ENCODE peak calls at places on chromosomes 4 and X, in eight cellular contexts. J is HepG2, U is A549, Q is Panc1, F is HCT116, O is GM23338, L is SK-N-SH, W is GM12878. C is an unnamed sample.

GRCh38 chrX:97330150-97330549 is 446.4 kb downstream of the RPA4 start:
- DNase-seq in J (no peak), U (no peak), Q (no peak), F (no peak), O (no peak), L (no peak), W (no peak), C (no peak)

GRCh38 chr4:5409237-5409636 is 299.1 kb downstream of the EVC2 start:
- DNase-seq in J (no peak), U (no peak), Q (no peak), F (no peak), O (no peak), L (no peak), W (no peak), C (no peak)

GRCh38 chr4:69830529-69831269 is 29.2 kb downstream of the SULT1E1 start:
- DNase-seq in J (peak), U (no peak), Q (no peak), F (no peak), O (peak), L (no peak), W (no peak), C (peak)

GRCh38 chr4:163166041-163166579 is 580 bp downstream of the NAF1 start:
- DNase-seq in J (peak), U (peak), Q (no peak), F (no peak), O (peak), L (peak), W (no peak), C (peak)

GRCh38 chr4:13881880-13882279 is 254.4 kb upstream of the BOD1L1 start:
- DNase-seq in J (no peak), U (no peak), Q (no peak), F (no peak), O (no peak), L (no peak), W (no peak), C (no peak)

GRCh38 chr4:6548201-6548881 is 26.6 kb upstream of the MAN2B2 start:
- DNase-seq in J (peak), U (peak), Q (no peak), F (peak), O (peak), L (peak), W (no peak), C (no peak)

GRCh38 chr4:15188581-15189539 is 186.6 kb downstream of the CPEB2 start:
- DNase-seq in J (no peak), U (no peak), Q (no peak), F (no peak), O (no peak), L (no peak), W (no peak), C (peak)

GRCh38 chrX:81779701-81780100 is 577.8 kb downstream of the SH3BGRL start:
- DNase-seq in J (no peak), U (no peak), Q (no peak), F (no peak), O (no peak), L (no peak), W (no peak), C (no peak)

GRCh38 chrX:88135735-88136134 is 611.3 kb upstream of the CPXCR1 start:
- DNase-seq in J (peak), U (no peak), Q (no peak), F (no peak), O (peak), L (no peak), W (no peak), C (no peak)

GRCh38 chrX:118216086-118216485 is 99.5 kb upstream of the KLHL13 start:
- DNase-seq in J (no peak), U (no peak), Q (no peak), F (no peak), O (no peak), L (no peak), W (no peak), C (no peak)

GRCh38 chr4:13733817-13734216 is 106.3 kb upstream of the BOD1L1 start:
- DNase-seq in J (no peak), U (no peak), Q (no peak), F (no peak), O (no peak), L (peak), W (no peak), C (no peak)

GRCh38 chr4:84718699-84719098 is 135.8 kb downstream of the CDS1 start:
- DNase-seq in J (no peak), U (no peak), Q (no peak), F (no peak), O (no peak), L (no peak), W (no peak), C (no peak)

GRCh38 chr4:125254111-125254510 is 60.6 kb upstream of the FAT4 start:
- DNase-seq in J (no peak), U (no peak), Q (no peak), F (no peak), O (no peak), L (no peak), W (no peak), C (no peak)

GRCh38 chr4:109046549-109047171 is 255.8 kb downstream of the COL25A1 start:
- DNase-seq in J (peak), U (no peak), Q (no peak), F (no peak), O (no peak), L (no peak), W (no peak), C (no peak)

GRCh38 chr4:4735136-4735754 is 124.2 kb upstream of the MSX1 start:
- DNase-seq in J (no peak), U (no peak), Q (no peak), F (no peak), O (no peak), L (no peak), W (no peak), C (no peak)

GRCh38 chr4:71231073-71231752 is 107.6 kb upstream of the SLC4A4 start:
- DNase-seq in J (no peak), U (no peak), Q (no peak), F (no peak), O (peak), L (no peak), W (no peak), C (no peak)

GRCh38 chr4:120454788-120455187 is 388.1 kb upstream of the MAD2L1 start:
- DNase-seq in J (peak), U (no peak), Q (no peak), F (no peak), O (no peak), L (no peak), W (no peak), C (no peak)

GRCh38 chr4:143358923-143359694 is 22.4 kb downstream of the GAB1 start:
- DNase-seq in J (no peak), U (no peak), Q (no peak), F (no peak), O (no peak), L (no peak), W (no peak), C (peak)

GRCh38 chrX:2495595-2495994 is 5.2 kb downstream of the DHRSX start:
- DNase-seq in J (no peak), U (no peak), Q (no peak), F (no peak), O (peak), L (no peak), W (no peak), C (no peak)

GRCh38 chr4:47031713-47032404 is 492 bp downstream of the GABRB1 start:
- DNase-seq in J (no peak), U (no peak), Q (no peak), F (no peak), O (no peak), L (peak), W (no peak), C (peak)

GRCh38 chr4:47032405-47033106 is 1.2 kb downstream of the GABRB1 start:
- DNase-seq in J (peak), U (peak), Q (peak), F (no peak), O (peak), L (peak), W (no peak), C (peak)

GRCh38 chr4:47031011-47031678 is at the start of gene GABRB1:
- DNase-seq in J (no peak), U (no peak), Q (peak), F (no peak), O (peak), L (peak), W (no peak), C (no peak)
- TF ChIP-seq REST in J (no peak), U (no peak), Q (no peak), F (no peak), O (no peak), L (no peak), W (no peak), C (no peak)

GRCh38 chrX:24283122-24283789 is 30.6 kb downstream of the SUPT20HL2 start:
- DNase-seq in J (no peak), U (no peak), Q (no peak), F (no peak), O (no peak), L (no peak), W (no peak), C (no peak)

GRCh38 chrX:24285082-24285481 is 28.8 kb downstream of the SUPT20HL2 start:
- DNase-seq in J (no peak), U (no peak), Q (no peak), F (no peak), O (no peak), L (no peak), W (no peak), C (peak)

GRCh38 chrX:24277405-24277804 is 36.5 kb downstream of the SUPT20HL2 start:
- DNase-seq in J (no peak), U (no peak), Q (no peak), F (no peak), O (no peak), L (no peak), W (no peak), C (no peak)

DNA sequence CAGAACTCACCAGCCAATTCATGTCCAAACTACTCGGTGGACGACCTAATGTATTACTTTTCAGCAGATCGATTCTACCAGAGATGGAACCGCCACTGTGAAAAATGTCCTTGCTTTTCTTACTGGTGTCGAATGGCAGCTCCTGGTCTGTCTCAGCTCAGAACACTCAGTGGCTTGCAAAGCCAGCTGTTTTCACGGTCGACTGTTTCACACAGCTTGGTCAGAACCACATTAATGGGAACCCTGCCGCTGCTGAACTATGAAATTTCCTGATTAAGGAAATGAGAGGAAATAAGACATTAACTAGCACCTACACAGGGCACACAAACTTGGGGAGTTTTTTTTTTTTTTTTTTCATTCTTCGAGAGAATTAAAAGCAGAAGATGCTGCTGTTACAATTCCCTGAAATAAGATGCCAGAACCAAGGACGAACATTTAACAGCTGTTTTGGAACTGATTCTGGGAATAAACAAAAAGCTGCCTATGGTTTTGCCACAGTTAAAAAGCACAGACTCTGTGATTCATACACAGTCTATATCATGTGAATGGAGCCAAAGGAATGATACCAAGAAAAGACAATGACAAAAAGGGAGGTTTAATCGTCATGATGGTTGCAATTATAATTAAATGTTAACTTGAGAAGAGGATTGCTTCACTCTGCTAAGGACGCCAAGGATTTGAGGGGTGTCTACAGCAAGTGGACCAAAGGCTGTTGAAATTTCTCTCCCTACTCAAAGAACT is 31.3 kb downstream of the SUPT20HL2 start:
- DNase-seq in J (no peak), U (no peak), Q (no peak), F (no peak), O (peak), L (no peak), W (no peak), C (no peak)
- TF ChIP-seq REST in J (no peak), U (no peak), Q (no peak), F (no peak), O (no peak), L (no peak), W (no peak), C (no peak)

GRCh38 chrX:133796282-133796681 is 189.1 kb downstream of the GPC3 start:
- DNase-seq in J (no peak), U (no peak), Q (no peak), F (no peak), O (no peak), L (no peak), W (no peak), C (no peak)

GRCh38 chrX:133786382-133786781 is 199.0 kb downstream of the GPC3 start:
- DNase-seq in J (no peak), U (no peak), Q (no peak), F (no peak), O (no peak), L (no peak), W (no peak), C (no peak)

GRCh38 chrX:133794151-133794550 is 191.2 kb downstream of the GPC3 start:
- DNase-seq in J (no peak), U (no peak), Q (no peak), F (no peak), O (no peak), L (no peak), W (no peak), C (no peak)

DNA sequence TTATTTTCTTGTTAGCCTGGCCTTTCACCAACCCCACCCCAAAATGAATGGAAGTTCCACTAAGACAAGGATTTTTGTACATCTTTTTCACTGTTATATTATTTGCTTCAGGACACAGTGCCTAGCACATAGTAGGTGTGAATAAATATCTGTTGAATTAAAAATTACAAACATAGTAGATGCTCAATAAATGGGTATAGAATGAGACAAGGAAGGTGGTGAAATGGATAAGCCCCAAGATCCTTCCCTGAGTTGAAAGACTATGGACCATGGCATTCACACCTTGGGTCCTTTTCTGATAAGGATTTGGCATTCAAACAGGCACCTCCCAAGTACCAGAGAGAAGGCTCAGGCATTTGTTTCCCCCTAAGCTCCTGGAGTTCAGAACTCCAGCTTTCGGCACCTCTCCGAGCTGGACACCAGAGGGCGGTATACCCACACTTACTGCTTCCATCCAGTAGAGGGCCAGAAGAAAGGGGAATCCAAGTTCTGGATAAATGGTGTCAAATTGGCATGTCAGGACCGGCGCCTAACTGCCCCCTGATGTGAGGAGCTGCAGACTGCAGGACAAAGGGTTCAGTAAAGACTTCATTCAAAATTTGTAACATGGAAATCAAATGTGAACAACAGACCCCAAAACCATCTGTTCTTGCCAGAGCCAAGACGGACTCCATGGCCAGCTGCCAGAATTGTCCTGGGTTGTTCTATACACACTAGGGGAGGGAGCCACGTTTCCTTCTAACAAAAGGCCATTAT is 193.0 kb downstream of the GPC3 start:
- DNase-seq in J (peak), U (peak), Q (peak), F (peak), O (peak), L (peak), W (peak), C (peak)
- TF ChIP-seq REST in J (no peak), U (no peak), Q (no peak), F (no peak), O (no peak), L (no peak), W (no peak), C (no peak)

DNA sequence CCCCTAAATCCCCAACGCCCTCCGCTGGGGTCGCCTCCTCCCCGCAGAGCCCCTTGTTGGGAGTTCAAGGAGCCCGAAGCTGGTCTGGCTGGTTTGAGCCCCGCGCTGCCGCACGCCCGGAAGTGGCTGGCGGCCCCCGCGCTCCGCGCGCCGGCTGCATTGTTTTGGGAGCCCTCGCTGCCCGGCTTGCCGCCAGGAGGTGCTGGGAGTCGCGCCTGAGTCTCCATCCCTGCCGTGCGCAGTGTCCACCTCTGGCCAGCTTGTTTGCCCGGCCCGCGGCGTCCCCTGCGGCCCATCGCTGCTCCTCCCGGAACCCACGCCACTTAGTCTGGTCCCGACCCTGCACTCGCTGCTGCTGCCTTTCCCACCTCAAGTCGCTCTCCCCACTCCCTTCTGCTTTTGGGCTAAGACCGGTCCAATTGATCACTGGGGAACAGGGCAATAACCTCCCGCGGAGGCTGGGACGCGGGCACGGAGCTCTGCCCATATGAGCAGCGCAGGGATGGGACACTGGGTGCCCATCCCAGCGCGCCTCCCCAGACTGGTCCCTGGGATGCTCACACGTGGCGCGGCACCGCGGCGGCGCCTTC is 2.2 kb upstream of the SFRP2 start:
- DNase-seq in J (no peak), U (no peak), Q (no peak), F (no peak), O (peak), L (peak), W (no peak), C (no peak)
- TF ChIP-seq REST in J (no peak), U (no peak), Q (no peak), F (no peak), O (no peak), L (no peak), W (no peak), C (no peak)

DNA sequence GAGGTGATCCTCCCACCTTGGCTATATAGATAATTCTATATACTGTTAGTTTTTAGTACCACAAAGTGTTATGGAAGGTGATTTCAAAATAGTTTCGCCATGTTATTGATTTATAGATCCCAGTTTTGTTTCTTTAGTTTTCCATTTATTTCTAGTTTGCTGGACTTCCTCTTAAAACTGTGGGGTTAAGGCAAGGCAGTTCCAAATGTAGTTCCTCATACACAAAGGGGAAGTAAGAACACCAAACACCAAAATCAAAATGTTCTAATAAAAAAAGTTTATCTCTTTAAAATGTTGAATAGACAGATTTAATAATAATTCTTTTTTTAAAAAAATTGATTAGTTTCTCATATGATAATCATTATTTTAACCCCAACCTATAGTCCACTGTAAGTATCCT is 6.8 kb upstream of the CISD2 start:
- DNase-seq in J (no peak), U (no peak), Q (no peak), F (no peak), O (no peak), L (no peak), W (no peak), C (peak)
- TF ChIP-seq REST in J (no peak), U (no peak), Q (no peak), F (no peak), O (no peak), L (no peak), W (no peak), C (no peak)

DNA sequence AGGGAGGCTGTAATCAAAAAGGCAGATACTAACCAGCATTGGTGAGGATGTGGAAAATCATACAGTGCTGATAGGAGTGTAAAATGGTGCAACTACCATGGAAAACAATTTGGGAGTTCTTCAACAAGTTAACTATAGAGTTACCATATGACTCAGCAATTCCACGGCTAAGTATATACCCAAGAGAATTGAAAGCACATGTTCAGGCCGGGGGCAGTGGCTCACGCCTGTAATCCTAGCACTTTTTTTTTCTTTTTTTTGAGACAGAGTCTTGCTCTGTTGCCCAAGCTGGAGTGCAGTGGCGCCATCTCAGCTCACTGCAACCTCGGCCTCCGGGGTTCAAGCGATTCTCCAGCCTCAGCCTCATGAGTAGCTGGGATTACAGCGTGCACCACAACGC is 15.0 kb upstream of the CD99L2 start:
- DNase-seq in J (no peak), U (no peak), Q (no peak), F (no peak), O (no peak), L (no peak), W (no peak), C (no peak)
- TF ChIP-seq REST in J (no peak), U (no peak), Q (no peak), F (no peak), O (no peak), L (no peak), W (no peak), C (no peak)

C was measured in HL-60.